ENCODE peak calls at places on chromosomes 2 and 18, in six cellular contexts. N is cardiac fibroblast, W is NCI-H2029 treated with DMSO at 0.1 percent for 48 hours, R is NCI-H774, D is substantia nigra, Y is fibroblast of the conjunctiva. A is an unnamed sample.

GRCh38 chr18:59052965-59053960 is 86.4 kb upstream of the SEC11C start:
- DNase-seq in N (no peak), Y (peak; percentile 61), W (no peak), D (no peak), R (no peak), A (no peak)

GRCh38 chr2:129619471-129619870 is 360.0 kb upstream of the RAB6C start:
- DNase-seq in R (peak; percentile 34), D (no peak), Y (no peak), N (no peak), W (peak; percentile 94), A (no peak)

GRCh38 chr2:195695002-195695631 is 38.1 kb downstream of the SLC39A10 start:
- DNase-seq in D (no peak), R (no peak), Y (no peak), N (no peak), W (no peak), A (no peak)

GRCh38 chr2:99072556-99072955 is 69.0 kb upstream of the C2orf15 start:
- DNase-seq in R (no peak), Y (no peak), D (no peak), W (peak; percentile 90), N (no peak), A (no peak)

GRCh38 chr18:4035521-4035920 is 419.6 kb downstream of the DLGAP1 start:
- DNase-seq in D (no peak), R (no peak), Y (no peak), N (no peak), W (no peak), A (no peak)

GRCh38 chr2:229489016-229489415 is 217.9 kb upstream of the PID1 start:
- DNase-seq in R (no peak), Y (peak; percentile 31), D (no peak), W (no peak), N (peak; percentile 94), A (peak; percentile 5)

GRCh38 chr2:208548689-208549088 is 142.1 kb downstream of the PTH2R start:
- DNase-seq in D (no peak), Y (no peak), R (no peak), W (no peak), N (no peak), A (no peak)

GRCh38 chr18:61132036-61132435 is 201.2 kb upstream of the CDH20 start:
- DNase-seq in N (no peak), W (no peak), D (no peak), R (no peak), Y (no peak), A (no peak)

GRCh38 chr18:37476182-37476581 is 89.4 kb downstream of the CELF4 start:
- DNase-seq in Y (no peak), W (no peak), R (no peak), D (no peak), N (no peak), A (peak; percentile 51)

GRCh38 chr2:43518182-43518581 is 77.7 kb downstream of the THADA start:
- DNase-seq in D (no peak), N (peak; percentile 59), R (no peak), W (peak; percentile 28), Y (no peak), A (no peak)

GRCh38 chr2:174444761-174445160 is 42.1 kb downstream of the GPR155 start:
- DNase-seq in D (no peak), Y (no peak), W (no peak), R (no peak), N (no peak), A (no peak)

GRCh38 chr2:160207271-160207670 is 7.2 kb upstream of the ITGB6 start:
- DNase-seq in R (no peak), N (no peak), W (no peak), D (no peak), Y (no peak), A (no peak)

GRCh38 chr2:158191076-158191566 is 89.4 kb downstream of the UPP2 start:
- DNase-seq in Y (no peak), N (peak; percentile 3), D (no peak), W (no peak), R (no peak), A (no peak)

GRCh38 chr2:177393381-177393780 is 808 bp downstream of the AGPS start:
- DNase-seq in Y (no peak), R (no peak), D (no peak), N (peak; percentile 18), W (no peak), A (no peak)

GRCh38 chr2:30332791-30333453 is 101.6 kb downstream of the LBH start:
- DNase-seq in W (no peak), D (no peak), N (no peak), Y (no peak), R (no peak), A (no peak)

GRCh38 chr2:239263937-239264837 is 136.6 kb downstream of the HDAC4 start:
- DNase-seq in W (no peak), R (no peak), Y (peak; percentile 68), N (peak; percentile 59), D (no peak), A (no peak)

GRCh38 chr18:6355789-6356589 is 58.7 kb downstream of the L3MBTL4 start:
- DNase-seq in N (peak; percentile 10), R (no peak), W (peak; percentile 33), Y (no peak), D (no peak), A (no peak)

GRCh38 chr2:232260075-232260474 is 118.5 kb upstream of the ALPP start:
- DNase-seq in D (no peak), R (no peak), W (no peak), Y (peak; percentile 50), N (peak; percentile 94), A (peak; percentile 2)

GRCh38 chr2:73944714-73945113 is 18.0 kb downstream of the DGUOK start:
- DNase-seq in N (no peak), R (no peak), W (no peak), D (no peak), Y (no peak), A (no peak)

GRCh38 chr2:241036397-241036963 is 38.1 kb downstream of the SNED1 start:
- DNase-seq in R (no peak), Y (no peak), D (no peak), N (peak; percentile 12), W (no peak), A (no peak)

GRCh38 chr2:44215827-44216226 is 47.2 kb downstream of the PPM1B start:
- DNase-seq in W (no peak), Y (no peak), D (no peak), N (no peak), R (no peak), A (no peak)

GRCh38 chr2:209239585-209239938 is 184.3 kb upstream of the MAP2 start:
- DNase-seq in D (no peak), Y (no peak), W (no peak), R (no peak), N (no peak), A (no peak)

GRCh38 chr2:168773719-168774521 is 28.5 kb upstream of the NOSTRIN start:
- DNase-seq in R (no peak), Y (peak; percentile 44), W (peak; percentile 38), D (no peak), N (peak; percentile 81), A (peak; percentile 84)

GRCh38 chr18:75418293-75418692 is 9.2 kb downstream of the SMIM21 start:
- DNase-seq in D (no peak), R (no peak), N (no peak), W (no peak), Y (no peak), A (no peak)

GRCh38 chr2:226756131-226756530 is 43.5 kb downstream of the IRS1 start:
- DNase-seq in D (no peak), W (no peak), Y (no peak), N (peak; percentile 90), R (no peak), A (no peak)

GRCh38 chr2:226475650-226476049 is 324.0 kb downstream of the IRS1 start:
- DNase-seq in N (peak; percentile 85), R (no peak), Y (no peak), D (no peak), W (no peak), A (no peak)

GRCh38 chr2:31354837-31355236 is 59.7 kb downstream of the XDH start:
- DNase-seq in R (no peak), N (peak; percentile 53), D (no peak), W (no peak), Y (no peak), A (peak; percentile 28)

GRCh38 chr2:189896809-189897208 is 112.6 kb downstream of the PMS1 start:
- DNase-seq in Y (no peak), W (no peak), N (no peak), R (no peak), D (no peak), A (no peak)

GRCh38 chr2:69565431-69565839 is 78.1 kb downstream of the AAK1 start:
- DNase-seq in R (peak; percentile 29), N (peak; percentile 51), Y (no peak), W (no peak), D (peak; percentile 8), A (peak; percentile 83)

GRCh38 chr18:63994783-63995399 is 25.0 kb downstream of the SERPINB8 start:
- DNase-seq in N (peak; percentile 68), R (no peak), Y (peak; percentile 43), W (no peak), D (no peak), A (peak; percentile 71)

GRCh38 chr2:50491541-50492114 is 540.3 kb downstream of the NRXN1 start:
- DNase-seq in N (peak; percentile 53), Y (peak; percentile 12), D (no peak), W (peak; percentile 10), R (peak; percentile 12), A (peak; percentile 57)